ENCODE peak calls at places on chromosomes 1 and 21, in five cellular contexts. One of them, this sample, is unnamed.

GRCh38 chr1:27563407-27564263 is 40.3 kb downstream of the AHDC1 start:
- DNase-seq in nucleus accumbens: no peak
- DNase-seq in Ammon's horn: no peak
- DNase-seq in iPS DF 6.9: no peak
- DNase-seq in endothelial cell: no peak
- DNase-seq in this sample: no peak

GRCh38 chr1:116472431-116472961 is 98.3 kb downstream of the CD58 start:
- DNase-seq in endothelial cell: no peak
- DNase-seq in nucleus accumbens: no peak
- DNase-seq in Ammon's horn: peak; percentile 30
- DNase-seq in iPS DF 6.9: no peak
- DNase-seq in this sample: no peak

GRCh38 chr1:56584910-56585528 is 5.7 kb upstream of the PLPP3 start:
- DNase-seq in nucleus accumbens: no peak
- DNase-seq in endothelial cell: peak; percentile 44
- DNase-seq in Ammon's horn: peak; percentile 75
- DNase-seq in iPS DF 6.9: no peak
- DNase-seq in this sample: no peak

GRCh38 chr1:151132676-151133338 is 13.6 kb downstream of the SEMA6C start:
- DNase-seq in Ammon's horn: no peak
- DNase-seq in endothelial cell: no peak
- DNase-seq in nucleus accumbens: no peak
- DNase-seq in iPS DF 6.9: no peak
- DNase-seq in this sample: no peak

GRCh38 chr21:33976082-33976979 is 60.7 kb upstream of the ATP5PO start:
- DNase-seq in nucleus accumbens: no peak
- DNase-seq in endothelial cell: no peak
- DNase-seq in iPS DF 6.9: no peak
- DNase-seq in Ammon's horn: peak; percentile 52
- DNase-seq in this sample: no peak

GRCh38 chr1:27341525-27342252 is at the start of gene SYTL1:
- DNase-seq in iPS DF 6.9: no peak
- DNase-seq in nucleus accumbens: no peak
- DNase-seq in endothelial cell: peak; percentile 48
- DNase-seq in Ammon's horn: no peak
- DNase-seq in this sample: no peak

GRCh38 chr1:26290061-26290415 is 10.2 kb downstream of the SH3BGRL3 start:
- DNase-seq in Ammon's horn: no peak
- DNase-seq in nucleus accumbens: no peak
- DNase-seq in iPS DF 6.9: no peak
- DNase-seq in endothelial cell: no peak
- DNase-seq in this sample: no peak

GRCh38 chr1:46991083-46991923 is 32.2 kb upstream of the CYP4X1 start:
- DNase-seq in iPS DF 6.9: no peak
- DNase-seq in endothelial cell: no peak
- DNase-seq in Ammon's horn: no peak
- DNase-seq in nucleus accumbens: no peak
- DNase-seq in this sample: no peak

GRCh38 chr1:19448491-19449439 is 36.6 kb downstream of the CAPZB start:
- DNase-seq in endothelial cell: no peak
- DNase-seq in nucleus accumbens: no peak
- DNase-seq in Ammon's horn: peak; percentile 69
- DNase-seq in iPS DF 6.9: no peak
- DNase-seq in this sample: no peak

GRCh38 chr1:155141799-155142198 is 1.5 kb upstream of the DPM3 start:
- DNase-seq in endothelial cell: no peak
- DNase-seq in iPS DF 6.9: no peak
- DNase-seq in nucleus accumbens: no peak
- DNase-seq in Ammon's horn: no peak
- DNase-seq in this sample: no peak

GRCh38 chr1:30765610-30766434 is 8.2 kb upstream of the LAPTM5 start:
- DNase-seq in Ammon's horn: no peak
- DNase-seq in iPS DF 6.9: no peak
- DNase-seq in endothelial cell: no peak
- DNase-seq in nucleus accumbens: no peak
- DNase-seq in this sample: no peak

GRCh38 chr1:87300579-87300978 is 28.1 kb upstream of the LMO4 start:
- DNase-seq in nucleus accumbens: no peak
- DNase-seq in iPS DF 6.9: no peak
- DNase-seq in Ammon's horn: no peak
- DNase-seq in endothelial cell: no peak
- DNase-seq in this sample: no peak

GRCh38 chr21:42411197-42411869 is 7.6 kb downstream of the UBASH3A start:
- DNase-seq in Ammon's horn: no peak
- DNase-seq in endothelial cell: no peak
- DNase-seq in iPS DF 6.9: no peak
- DNase-seq in nucleus accumbens: no peak
- DNase-seq in this sample: no peak

GRCh38 chr21:45554477-45555175 is 12.4 kb upstream of the SLC19A1 start:
- DNase-seq in nucleus accumbens: peak; percentile 68
- DNase-seq in endothelial cell: peak; percentile 94
- DNase-seq in iPS DF 6.9: no peak
- DNase-seq in Ammon's horn: peak; percentile 80
- DNase-seq in this sample: peak; percentile 23

GRCh38 chr21:41250519-41250918 is 66.1 kb upstream of the FAM3B start:
- DNase-seq in iPS DF 6.9: no peak
- DNase-seq in nucleus accumbens: no peak
- DNase-seq in Ammon's horn: no peak
- DNase-seq in endothelial cell: no peak
- DNase-seq in this sample: no peak

GRCh38 chr21:16046625-16047340 is 317.0 kb downstream of the USP25 start:
- DNase-seq in endothelial cell: no peak
- DNase-seq in iPS DF 6.9: no peak
- DNase-seq in Ammon's horn: no peak
- DNase-seq in nucleus accumbens: no peak
- DNase-seq in this sample: no peak

GRCh38 chr21:39193380-39193779 is 10.1 kb upstream of the PSMG1 start:
- DNase-seq in iPS DF 6.9: no peak
- DNase-seq in Ammon's horn: no peak
- DNase-seq in endothelial cell: no peak
- DNase-seq in nucleus accumbens: no peak
- DNase-seq in this sample: no peak

GRCh38 chr1:226094451-226094850 is 31.9 kb downstream of the H3-3A start:
- DNase-seq in iPS DF 6.9: no peak
- DNase-seq in nucleus accumbens: no peak
- DNase-seq in Ammon's horn: no peak
- DNase-seq in endothelial cell: no peak
- DNase-seq in this sample: no peak

GRCh38 chr1:211701733-211702132 is 26.3 kb upstream of the NEK2 start:
- DNase-seq in iPS DF 6.9: no peak
- DNase-seq in endothelial cell: no peak
- DNase-seq in nucleus accumbens: no peak
- DNase-seq in Ammon's horn: no peak
- DNase-seq in this sample: no peak

GRCh38 chr1:1241588-1242229 is 4.8 kb downstream of the C1QTNF12 start:
- DNase-seq in Ammon's horn: no peak
- DNase-seq in nucleus accumbens: no peak
- DNase-seq in iPS DF 6.9: no peak
- DNase-seq in endothelial cell: no peak
- DNase-seq in this sample: no peak

GRCh38 chr1:168202941-168203654 is 22.7 kb upstream of the SFT2D2 start:
- DNase-seq in endothelial cell: no peak
- DNase-seq in Ammon's horn: no peak
- DNase-seq in iPS DF 6.9: no peak
- DNase-seq in nucleus accumbens: no peak
- DNase-seq in this sample: no peak

GRCh38 chr1:8031176-8031785 is 5.2 kb upstream of the ERRFI1 start:
- DNase-seq in nucleus accumbens: no peak
- DNase-seq in endothelial cell: no peak
- DNase-seq in Ammon's horn: no peak
- DNase-seq in iPS DF 6.9: no peak
- DNase-seq in this sample: peak; percentile 71

GRCh38 chr1:158016651-158017335 is 23.3 kb downstream of the KIRREL1 start:
- DNase-seq in endothelial cell: no peak
- DNase-seq in iPS DF 6.9: no peak
- DNase-seq in nucleus accumbens: no peak
- DNase-seq in Ammon's horn: no peak
- DNase-seq in this sample: no peak

GRCh38 chr1:158527190-158527815 is 26.9 kb downstream of the OR6Y1 start:
- DNase-seq in Ammon's horn: peak; percentile 27
- DNase-seq in nucleus accumbens: no peak
- DNase-seq in iPS DF 6.9: no peak
- DNase-seq in endothelial cell: peak; percentile 31
- DNase-seq in this sample: no peak

GRCh38 chr1:156366832-156367231 is 2.2 kb upstream of the RHBG start:
- DNase-seq in endothelial cell: no peak
- DNase-seq in iPS DF 6.9: no peak
- DNase-seq in nucleus accumbens: no peak
- DNase-seq in Ammon's horn: no peak
- DNase-seq in this sample: no peak